ENCODE peak calls at places on chromosomes 11 and 22, in nine cellular contexts. One of them, this sample, is unnamed.

GRCh38 chr11:119324124-119324665 is 7.3 kb upstream of the MCAM start:
- DNase-seq in GM23338: no peak
- DNase-seq in left ventricle myocardium inferior: no peak
- DNase-seq in IMR-90: no peak
- DNase-seq in fibroblast of lung: no peak
- DNase-seq in stomach: no peak
- DNase-seq in AG04449: no peak
- DNase-seq in A549: no peak
- DNase-seq in astrocyte of the spinal cord: no peak
- DNase-seq in this sample: no peak

GRCh38 chr11:861105-861479 is 18.4 kb downstream of the TSPAN4 start:
- DNase-seq in GM23338: no peak
- DNase-seq in left ventricle myocardium inferior: no peak
- DNase-seq in IMR-90: no peak
- DNase-seq in fibroblast of lung: no peak
- DNase-seq in stomach: no peak
- DNase-seq in AG04449: no peak
- DNase-seq in A549: no peak
- DNase-seq in astrocyte of the spinal cord: no peak
- DNase-seq in this sample: no peak

GRCh38 chr11:15565846-15566245 is 451.1 kb downstream of the INSC start:
- DNase-seq in GM23338: no peak
- DNase-seq in left ventricle myocardium inferior: no peak
- DNase-seq in IMR-90: no peak
- DNase-seq in fibroblast of lung: no peak
- DNase-seq in stomach: no peak
- DNase-seq in AG04449: no peak
- DNase-seq in A549: no peak
- DNase-seq in astrocyte of the spinal cord: no peak
- DNase-seq in this sample: no peak

GRCh38 chr11:39630365-39630764 is 1829.1 kb downstream of the LRRC4C start:
- DNase-seq in GM23338: no peak
- DNase-seq in left ventricle myocardium inferior: no peak
- DNase-seq in IMR-90: no peak
- DNase-seq in fibroblast of lung: no peak
- DNase-seq in stomach: no peak
- DNase-seq in AG04449: no peak
- DNase-seq in A549: no peak
- DNase-seq in astrocyte of the spinal cord: no peak
- DNase-seq in this sample: no peak

GRCh38 chr22:48942698-48943566 is 884.7 kb downstream of the BRD1 start:
- DNase-seq in GM23338: no peak
- DNase-seq in left ventricle myocardium inferior: no peak
- DNase-seq in IMR-90: no peak
- DNase-seq in fibroblast of lung: no peak
- DNase-seq in stomach: peak; percentile 21
- DNase-seq in AG04449: no peak
- DNase-seq in A549: no peak
- DNase-seq in astrocyte of the spinal cord: no peak
- DNase-seq in this sample: no peak

GRCh38 chr11:61575886-61576516 is 4.9 kb downstream of the SYT7 start:
- DNase-seq in GM23338: no peak
- DNase-seq in left ventricle myocardium inferior: peak; percentile 70
- DNase-seq in IMR-90: no peak
- DNase-seq in fibroblast of lung: no peak
- DNase-seq in stomach: peak; percentile 72
- DNase-seq in AG04449: no peak
- DNase-seq in A549: no peak
- DNase-seq in astrocyte of the spinal cord: no peak
- DNase-seq in this sample: no peak

GRCh38 chr11:111602865-111603632 is 800 bp downstream of the SIK2 start:
- DNase-seq in GM23338: peak; percentile 59
- DNase-seq in left ventricle myocardium inferior: no peak
- DNase-seq in IMR-90: peak; percentile 43
- DNase-seq in fibroblast of lung: peak; percentile 63
- DNase-seq in stomach: peak; percentile 43
- DNase-seq in AG04449: no peak
- DNase-seq in A549: peak; percentile 7
- DNase-seq in astrocyte of the spinal cord: peak; percentile 61
- DNase-seq in this sample: peak; percentile 49

GRCh38 chr11:73001615-73002014 is 140.5 kb downstream of the FCHSD2 start:
- DNase-seq in GM23338: no peak
- DNase-seq in left ventricle myocardium inferior: no peak
- DNase-seq in IMR-90: no peak
- DNase-seq in fibroblast of lung: peak; percentile 19
- DNase-seq in stomach: no peak
- DNase-seq in AG04449: no peak
- DNase-seq in A549: peak; percentile 58
- DNase-seq in astrocyte of the spinal cord: no peak
- DNase-seq in this sample: peak; percentile 18

GRCh38 chr11:117044287-117045035 is 53.8 kb downstream of the SIK3 start:
- DNase-seq in GM23338: no peak
- DNase-seq in left ventricle myocardium inferior: no peak
- DNase-seq in IMR-90: no peak
- DNase-seq in fibroblast of lung: no peak
- DNase-seq in stomach: no peak
- DNase-seq in AG04449: no peak
- DNase-seq in A549: no peak
- DNase-seq in astrocyte of the spinal cord: no peak
- DNase-seq in this sample: no peak

GRCh38 chr11:74641289-74641688 is 48.9 kb downstream of the POLD3 start:
- DNase-seq in GM23338: no peak
- DNase-seq in left ventricle myocardium inferior: no peak
- DNase-seq in IMR-90: no peak
- DNase-seq in fibroblast of lung: no peak
- DNase-seq in stomach: no peak
- DNase-seq in AG04449: no peak
- DNase-seq in A549: no peak
- DNase-seq in astrocyte of the spinal cord: no peak
- DNase-seq in this sample: no peak

GRCh38 chr11:74019860-74020259 is 11.0 kb upstream of the UCP3 start:
- DNase-seq in GM23338: no peak
- DNase-seq in left ventricle myocardium inferior: no peak
- DNase-seq in IMR-90: peak; percentile 24
- DNase-seq in fibroblast of lung: peak; percentile 71
- DNase-seq in stomach: no peak
- DNase-seq in AG04449: no peak
- DNase-seq in A549: no peak
- DNase-seq in astrocyte of the spinal cord: peak; percentile 21
- DNase-seq in this sample: peak; percentile 22

GRCh38 chr11:76598426-76598839 is 72.1 kb downstream of the LRRC32 start:
- DNase-seq in GM23338: peak; percentile 76
- DNase-seq in left ventricle myocardium inferior: no peak
- DNase-seq in IMR-90: peak; percentile 56
- DNase-seq in fibroblast of lung: peak; percentile 51
- DNase-seq in stomach: no peak
- DNase-seq in AG04449: no peak
- DNase-seq in A549: peak; percentile 64
- DNase-seq in astrocyte of the spinal cord: peak; percentile 51
- DNase-seq in this sample: no peak

GRCh38 chr22:35448552-35448922 is 48.6 kb downstream of the MCM5 start:
- DNase-seq in GM23338: no peak
- DNase-seq in left ventricle myocardium inferior: no peak
- DNase-seq in IMR-90: no peak
- DNase-seq in fibroblast of lung: no peak
- DNase-seq in stomach: no peak
- DNase-seq in AG04449: no peak
- DNase-seq in A549: no peak
- DNase-seq in astrocyte of the spinal cord: no peak
- DNase-seq in this sample: no peak

GRCh38 chr11:105862736-105863367 is 159.2 kb downstream of the MSANTD4 start:
- DNase-seq in GM23338: peak; percentile 75
- DNase-seq in left ventricle myocardium inferior: no peak
- DNase-seq in IMR-90: peak; percentile 68
- DNase-seq in fibroblast of lung: peak; percentile 39
- DNase-seq in stomach: no peak
- DNase-seq in AG04449: peak; percentile 4
- DNase-seq in A549: peak; percentile 27
- DNase-seq in astrocyte of the spinal cord: peak; percentile 65
- DNase-seq in this sample: peak; percentile 41

GRCh38 chr22:39520054-39520873 is at the start of gene ATF4:
- DNase-seq in GM23338: peak; percentile 100
- DNase-seq in left ventricle myocardium inferior: peak; percentile 98
- DNase-seq in IMR-90: peak; percentile 99
- DNase-seq in fibroblast of lung: peak; percentile 100
- DNase-seq in stomach: peak; percentile 98
- DNase-seq in AG04449: peak; percentile 98
- DNase-seq in A549: peak; percentile 99
- DNase-seq in astrocyte of the spinal cord: peak; percentile 100
- DNase-seq in this sample: peak; percentile 100
- TF ChIP-seq CTCF in GM23338: no peak
- TF ChIP-seq CTCF in left ventricle myocardium inferior: no peak
- TF ChIP-seq CTCF in IMR-90: no peak
- TF ChIP-seq CTCF in fibroblast of lung: no peak
- TF ChIP-seq CTCF in stomach: no peak
- TF ChIP-seq CTCF in AG04449: no peak
- TF ChIP-seq CTCF in A549: no peak
- TF ChIP-seq CTCF in astrocyte of the spinal cord: no peak
- TF ChIP-seq CTCF in this sample: no peak

GRCh38 chr11:94125408-94126120 is 3.1 kb upstream of the PANX1 start:
- DNase-seq in GM23338: no peak
- DNase-seq in left ventricle myocardium inferior: no peak
- DNase-seq in IMR-90: no peak
- DNase-seq in fibroblast of lung: no peak
- DNase-seq in stomach: no peak
- DNase-seq in AG04449: no peak
- DNase-seq in A549: no peak
- DNase-seq in astrocyte of the spinal cord: no peak
- DNase-seq in this sample: no peak

GRCh38 chr11:94129505-94130335 is 1.1 kb downstream of the PANX1 start:
- DNase-seq in GM23338: no peak
- DNase-seq in left ventricle myocardium inferior: no peak
- DNase-seq in IMR-90: peak; percentile 39
- DNase-seq in fibroblast of lung: no peak
- DNase-seq in stomach: no peak
- DNase-seq in AG04449: no peak
- DNase-seq in A549: no peak
- DNase-seq in astrocyte of the spinal cord: peak; percentile 37
- DNase-seq in this sample: no peak

GRCh38 chr11:94128171-94128745 is 383 bp upstream of the PANX1 start:
- DNase-seq in GM23338: peak; percentile 63
- DNase-seq in left ventricle myocardium inferior: no peak
- DNase-seq in IMR-90: no peak
- DNase-seq in fibroblast of lung: no peak
- DNase-seq in stomach: peak; percentile 38
- DNase-seq in AG04449: no peak
- DNase-seq in A549: no peak
- DNase-seq in astrocyte of the spinal cord: no peak
- DNase-seq in this sample: no peak

GRCh38 chr11:94128746-94129504 is at the start of gene PANX1:
- DNase-seq in GM23338: peak; percentile 93
- DNase-seq in left ventricle myocardium inferior: peak; percentile 82
- DNase-seq in IMR-90: peak; percentile 85
- DNase-seq in fibroblast of lung: peak; percentile 87
- DNase-seq in stomach: peak; percentile 80
- DNase-seq in AG04449: no peak
- DNase-seq in A549: peak; percentile 80
- DNase-seq in astrocyte of the spinal cord: peak; percentile 86
- DNase-seq in this sample: peak; percentile 92

DNA sequence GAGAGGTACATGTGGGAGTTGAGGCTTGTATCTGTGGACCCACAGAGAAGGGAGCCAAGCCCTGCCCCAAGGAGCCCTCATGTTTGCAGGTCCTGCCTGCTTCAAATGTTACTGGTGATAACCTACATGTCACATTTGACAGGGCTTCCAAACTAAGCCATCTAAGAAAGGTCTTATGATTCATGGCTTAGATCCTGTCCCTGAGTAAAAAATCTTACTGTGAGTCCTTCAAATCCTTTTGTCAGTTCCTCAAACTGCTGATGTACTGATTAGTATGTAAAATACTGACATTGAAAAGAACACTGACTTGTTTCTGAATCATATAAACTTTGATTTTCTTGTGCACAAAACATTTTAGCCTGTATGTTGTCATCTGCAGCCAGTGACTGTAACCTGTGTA is 1.0 kb upstream of the PANX1 start:
- DNase-seq in GM23338: no peak
- DNase-seq in left ventricle myocardium inferior: no peak
- DNase-seq in IMR-90: no peak
- DNase-seq in fibroblast of lung: no peak
- DNase-seq in stomach: no peak
- DNase-seq in AG04449: no peak
- DNase-seq in A549: no peak
- DNase-seq in astrocyte of the spinal cord: no peak
- DNase-seq in this sample: no peak
- H3K4me3 ChIP-seq in GM23338: peak overlapping the region; percentile 91
- H3K4me3 ChIP-seq in left ventricle myocardium inferior: peak overlapping the region; percentile 94
- H3K4me3 ChIP-seq in IMR-90: peak overlapping the region; percentile 88
- H3K4me3 ChIP-seq in fibroblast of lung: peak overlapping the region; percentile 76
- H3K4me3 ChIP-seq in stomach: peak overlapping the region; percentile 73
- H3K4me3 ChIP-seq in AG04449: peak overlapping the region; percentile 69
- H3K4me3 ChIP-seq in A549: peak overlapping the region; percentile 80
- H3K4me3 ChIP-seq in astrocyte of the spinal cord: peak overlapping the region; percentile 88
- H3K4me3 ChIP-seq in this sample: peak overlapping the region; percentile 81

DNA sequence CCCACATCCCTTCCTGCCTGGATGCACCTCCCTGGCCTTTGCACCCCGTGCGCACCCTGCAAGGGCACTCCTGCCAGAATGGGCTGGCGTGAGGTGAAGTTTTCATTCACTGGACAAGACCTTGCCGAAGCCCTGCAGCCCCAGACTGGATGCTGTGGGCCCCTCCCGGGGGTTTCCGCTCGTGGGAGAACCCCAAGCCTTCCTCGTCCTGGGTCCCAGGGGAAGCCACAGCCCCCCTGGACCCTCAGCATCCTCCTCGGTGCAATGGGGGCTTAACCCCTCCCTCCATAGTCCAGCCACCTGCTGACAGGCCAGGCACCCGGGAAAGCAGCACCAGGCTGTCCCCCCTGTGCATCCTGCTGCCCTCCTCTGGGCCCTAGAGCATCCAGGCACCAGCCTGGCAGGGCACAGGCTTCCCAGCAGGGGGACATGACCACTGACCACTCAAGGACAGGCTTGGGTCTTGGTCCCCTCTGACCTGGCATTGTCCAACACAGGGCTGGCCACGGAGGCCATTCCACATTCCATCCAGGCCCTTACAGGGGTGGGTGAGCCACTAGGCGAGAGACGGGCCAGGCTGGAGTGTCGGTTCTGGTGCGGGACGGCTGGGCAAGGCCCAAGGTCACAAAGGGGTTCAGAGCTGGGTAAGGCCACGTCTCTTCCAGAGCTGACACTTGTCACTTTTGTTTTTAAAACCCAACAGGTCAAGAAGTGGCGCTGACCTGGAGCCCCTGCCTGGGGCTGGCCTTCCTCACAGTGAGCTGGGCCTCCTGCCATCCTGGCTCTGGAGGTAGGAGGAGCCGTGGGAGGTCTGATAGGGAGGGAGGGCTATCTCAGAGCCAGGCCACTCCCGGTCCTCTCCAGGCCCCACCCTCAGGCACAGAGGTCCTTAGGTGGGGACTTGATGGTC is 41.5 kb upstream of the PPARA start:
- DNase-seq in GM23338: peak; percentile 30
- DNase-seq in left ventricle myocardium inferior: peak; percentile 68
- DNase-seq in IMR-90: peak; percentile 23
- DNase-seq in fibroblast of lung: peak; percentile 71
- DNase-seq in stomach: peak; percentile 79
- DNase-seq in AG04449: no peak
- DNase-seq in A549: peak; percentile 73
- DNase-seq in astrocyte of the spinal cord: no peak
- DNase-seq in this sample: peak; percentile 82
- TF ChIP-seq CTCF in GM23338: no peak
- TF ChIP-seq CTCF in left ventricle myocardium inferior: peak; percentile 15
- TF ChIP-seq CTCF in IMR-90: no peak
- TF ChIP-seq CTCF in fibroblast of lung: peak; percentile 7
- TF ChIP-seq CTCF in stomach: no peak
- TF ChIP-seq CTCF in AG04449: no peak
- TF ChIP-seq CTCF in A549: no peak
- TF ChIP-seq CTCF in astrocyte of the spinal cord: no peak
- TF ChIP-seq CTCF in this sample: no peak

GRCh38 chr22:18024956-18025720 is 777 bp upstream of the MICAL3 start:
- DNase-seq in GM23338: no peak
- DNase-seq in left ventricle myocardium inferior: no peak
- DNase-seq in IMR-90: no peak
- DNase-seq in fibroblast of lung: no peak
- DNase-seq in stomach: no peak
- DNase-seq in AG04449: no peak
- DNase-seq in A549: no peak
- DNase-seq in astrocyte of the spinal cord: no peak
- DNase-seq in this sample: no peak
- H3K4me3 ChIP-seq in GM23338: peak overlapping the region; percentile 81
- H3K4me3 ChIP-seq in left ventricle myocardium inferior: peak overlapping the region; percentile 91
- H3K4me3 ChIP-seq in IMR-90: no peak overlapping the region
- H3K4me3 ChIP-seq in fibroblast of lung: peak overlapping the region; percentile 51
- H3K4me3 ChIP-seq in stomach: peak overlapping the region; percentile 70
- H3K4me3 ChIP-seq in AG04449: peak overlapping the region; percentile 68
- H3K4me3 ChIP-seq in A549: peak overlapping the region; percentile 76
- H3K4me3 ChIP-seq in astrocyte of the spinal cord: no peak overlapping the region
- H3K4me3 ChIP-seq in this sample: peak overlapping the region; percentile 69

This sample was measured in foreskin fibroblast.